ENCODE peak calls at places on chromosomes 3 and 15, in four cellular contexts. C, U, G and N are unnamed samples.

GRCh38 chr3:194617058-194617671 is 16.1 kb downstream of the TMEM44 start:
- DNase-seq in C (no peak), U (no peak), G (no peak), N (no peak)

GRCh38 chr15:38558714-38559059 is 5.9 kb downstream of the RASGRP1 start:
- DNase-seq in C (peak; percentile 89), U (peak; percentile 44), G (no peak), N (peak; percentile 88)

GRCh38 chr3:111848778-111849177 is 10.3 kb upstream of the PHLDB2 start:
- DNase-seq in C (no peak), U (no peak), G (no peak), N (no peak)

GRCh38 chr3:187642861-187643260 is 27.3 kb downstream of the SST start:
- DNase-seq in C (no peak), U (no peak), G (no peak), N (no peak)

GRCh38 chr15:65101418-65101890 is 13.5 kb downstream of the UBAP1L start:
- DNase-seq in C (peak; percentile 63), U (peak; percentile 85), G (peak; percentile 45), N (peak; percentile 94)

GRCh38 chr3:1082024-1082633 is 10.7 kb upstream of the CNTN6 start:
- DNase-seq in C (peak; percentile 68), U (peak; percentile 71), G (peak; percentile 64), N (no peak)

GRCh38 chr15:50916395-50916794 is 7.9 kb downstream of the AP4E1 start:
- DNase-seq in C (no peak), U (no peak), G (no peak), N (no peak)

GRCh38 chr3:73681610-73682009 is 56.9 kb upstream of the PDZRN3 start:
- DNase-seq in C (peak; percentile 95), U (peak; percentile 30), G (peak; percentile 56), N (peak; percentile 66)

GRCh38 chr3:135325726-135326245 is 530.7 kb downstream of the EPHB1 start:
- DNase-seq in C (no peak), U (no peak), G (no peak), N (no peak)

DNA sequence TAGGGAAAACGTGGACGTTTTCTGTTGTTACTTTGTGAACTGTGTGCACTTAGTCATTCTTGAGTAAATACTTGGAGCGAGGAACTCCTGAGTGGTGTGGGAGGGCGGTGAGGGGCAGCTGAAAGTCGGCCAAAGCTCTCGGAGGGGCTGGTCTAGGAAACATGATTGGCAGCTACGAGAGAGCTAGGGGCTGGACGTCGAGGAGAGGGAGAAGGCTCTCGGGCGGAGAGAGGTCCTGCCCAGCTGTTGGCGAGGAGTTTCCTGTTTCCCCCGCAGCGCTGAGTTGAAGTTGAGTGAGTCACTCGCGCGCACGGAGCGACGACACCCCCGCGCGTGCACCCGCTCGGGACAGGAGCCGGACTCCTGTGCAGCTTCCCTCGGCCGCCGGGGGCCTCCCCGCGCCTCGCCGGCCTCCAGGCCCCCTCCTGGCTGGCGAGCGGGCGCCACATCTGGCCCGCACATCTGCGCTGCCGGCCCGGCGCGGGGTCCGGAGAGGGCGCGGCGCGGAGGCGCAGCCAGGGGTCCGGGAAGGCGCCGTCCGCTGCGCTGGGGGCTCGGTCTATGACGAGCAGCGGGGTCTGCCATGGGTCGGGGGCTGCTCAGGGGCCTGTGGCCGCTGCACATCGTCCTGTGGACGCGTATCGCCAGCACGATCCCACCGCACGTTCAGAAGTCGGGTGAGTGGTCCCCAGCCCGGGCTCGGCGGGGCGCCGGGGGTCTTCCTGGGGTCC is at the start of gene TGFBR2:
- DNase-seq in C (peak; percentile 100), U (peak; percentile 99), G (peak; percentile 99), N (peak; percentile 98)
- TF ChIP-seq CTCF in C (no peak), U (no peak), G (peak; percentile 18), N (no peak)

DNA sequence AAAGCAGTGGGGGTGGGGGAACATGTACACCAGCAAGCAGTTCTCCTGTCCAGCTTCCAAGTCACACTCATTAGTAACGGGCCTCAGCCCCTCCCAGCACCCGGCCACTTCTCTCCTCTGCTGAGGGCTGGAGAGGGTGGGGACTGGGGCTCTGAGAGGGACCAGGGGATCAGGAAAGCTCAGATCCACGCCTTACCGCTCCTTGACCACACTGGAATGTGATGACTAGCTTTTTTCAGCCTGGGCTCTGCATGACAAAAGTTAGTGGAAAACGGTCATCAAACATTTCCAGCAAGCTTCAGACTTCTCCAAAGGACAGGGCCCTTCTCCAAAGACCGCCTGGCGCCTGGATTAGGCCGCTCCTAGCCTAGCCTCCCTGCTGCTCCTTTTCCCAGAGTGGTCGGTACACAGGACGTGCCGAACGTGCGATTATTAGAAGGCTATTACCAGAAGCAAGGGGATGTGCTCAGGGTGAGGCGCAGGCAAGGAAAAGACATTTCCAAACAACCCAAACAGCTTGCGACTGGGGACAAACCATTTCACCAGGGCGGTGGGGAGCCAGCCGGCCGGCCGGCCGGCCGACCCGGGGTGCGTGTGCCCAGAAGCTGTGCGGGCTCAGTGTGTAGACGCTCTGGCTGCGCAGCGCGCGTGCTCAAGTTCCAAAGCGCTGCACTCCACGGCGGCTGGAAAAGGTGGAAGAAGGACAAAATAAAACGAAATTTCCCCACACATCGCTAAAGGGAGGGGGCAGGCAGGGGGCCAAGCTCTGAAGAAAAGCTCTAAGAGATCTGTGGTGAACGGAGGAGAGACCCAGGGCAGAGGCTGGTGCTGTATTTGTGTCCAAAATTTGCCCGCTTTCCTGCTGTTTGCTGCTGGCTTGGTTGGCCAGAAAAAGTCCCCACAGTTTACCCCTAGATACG is 51.0 kb upstream of the SSR3 start:
- DNase-seq in C (peak; percentile 78), U (peak; percentile 82), G (peak; percentile 88), N (peak; percentile 77)
- H3K4me3 ChIP-seq in C (peak overlapping the region; percentile 42), U (peak overlapping the region; percentile 55), G (peak overlapping the region; percentile 32), N (peak overlapping the region; percentile 75)

GRCh38 chr3:157755254-157755653 is 252.0 kb upstream of the VEPH1 start:
- DNase-seq in C (no peak), U (peak; percentile 17), G (no peak), N (no peak)
- TF ChIP-seq CTCF in C (peak; percentile 38), U (peak; percentile 51), G (peak; percentile 24), N (peak; percentile 40)

GRCh38 chr15:39584662-39585393 is 3.9 kb downstream of the THBS1 start:
- DNase-seq in C (no peak), U (no peak), G (no peak), N (peak; percentile 37)

GRCh38 chr15:39587291-39587909 is 6.5 kb downstream of the THBS1 start:
- DNase-seq in C (peak; percentile 17), U (no peak), G (peak; percentile 8), N (peak; percentile 44)

GRCh38 chr15:39585394-39585841 is 4.5 kb downstream of the THBS1 start:
- DNase-seq in C (peak; percentile 21), U (no peak), G (peak; percentile 9), N (peak; percentile 38)

GRCh38 chr15:39586387-39587171 is 5.7 kb downstream of the THBS1 start:
- DNase-seq in C (peak; percentile 94), U (peak; percentile 85), G (peak; percentile 75), N (peak; percentile 53)

DNA sequence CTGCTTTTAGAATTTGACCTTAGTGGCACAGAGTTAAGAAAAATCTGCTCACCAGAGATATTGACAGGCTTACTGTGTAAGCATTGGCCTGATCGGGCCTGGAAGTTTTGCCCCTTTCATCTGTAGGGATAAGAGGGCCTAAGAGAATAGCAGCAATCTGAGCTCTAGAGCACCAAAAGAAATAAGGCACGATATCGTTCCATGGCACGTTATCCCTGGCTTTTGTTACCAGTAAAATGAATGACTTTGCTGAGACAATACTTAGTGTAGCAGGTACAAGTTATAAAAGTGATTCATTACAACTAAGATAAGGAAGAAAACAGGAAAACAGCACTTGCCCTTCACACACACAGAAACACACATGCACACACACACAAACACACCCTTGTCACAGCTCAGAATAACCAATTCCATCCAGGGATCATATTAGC is 5.0 kb downstream of the THBS1 start:
- DNase-seq in C (no peak), U (no peak), G (no peak), N (peak; percentile 57)
- H3K4me3 ChIP-seq in C (no peak overlapping the region), U (no peak overlapping the region), G (no peak overlapping the region), N (peak overlapping the region; percentile 84)

GRCh38 chr3:132343018-132343612 is 25.9 kb downstream of the ACP3 start:
- DNase-seq in C (peak; percentile 75), U (peak; percentile 85), G (peak; percentile 65), N (no peak)
- TF ChIP-seq CTCF in C (peak; percentile 97), U (peak; percentile 89), G (peak; percentile 84), N (peak; percentile 81)

DNA sequence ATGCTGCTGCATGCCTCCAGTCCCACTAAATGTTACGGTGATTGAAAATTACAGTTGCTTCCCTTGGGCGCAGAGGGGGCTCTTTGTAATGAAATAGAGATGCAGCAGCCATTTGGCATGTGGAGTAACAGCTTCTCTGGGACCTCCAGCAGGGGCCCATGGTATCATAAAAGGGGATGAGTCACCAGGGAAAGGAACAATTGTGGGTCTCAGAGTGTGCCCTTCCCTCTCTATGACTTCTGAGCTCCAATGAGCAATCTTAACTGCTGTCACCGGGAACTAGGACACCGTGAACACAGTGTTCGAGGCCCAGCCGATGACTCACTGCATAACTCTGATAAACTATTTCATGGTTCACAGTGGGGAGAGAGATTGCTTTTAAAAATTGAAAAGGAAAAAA is 164.8 kb upstream of the NUDT16 start:
- DNase-seq in C (peak; percentile 86), U (peak; percentile 81), G (peak; percentile 95), N (peak; percentile 65)
- H3K4me3 ChIP-seq in C (no peak overlapping the region), U (no peak overlapping the region), G (no peak overlapping the region), N (no peak overlapping the region)